ENCODE peak calls at places on chromosomes 2 and 18, in four cellular contexts. One of them, this sample, is unnamed.
A peak's percentile ranks its signal among the peaks of the same experiment; 100 is the strongest.

GRCh38 chr2:45137941-45138695 is 128.9 kb upstream of the SIX2 start:
- DNase-seq in fibroblast of lung: no peak
- DNase-seq in MM.1S: no peak
- DNase-seq in PC-9: no peak
- DNase-seq in this sample: no peak

GRCh38 chr2:159989249-159989648 is 73.2 kb downstream of the PLA2R1 start:
- DNase-seq in fibroblast of lung: no peak
- DNase-seq in MM.1S: no peak
- DNase-seq in PC-9: no peak
- DNase-seq in this sample: peak; percentile 54

GRCh38 chr2:136025057-136025973 is 39.9 kb upstream of the DARS1 start:
- DNase-seq in fibroblast of lung: peak; percentile 86
- DNase-seq in MM.1S: no peak
- DNase-seq in PC-9: no peak
- DNase-seq in this sample: peak; percentile 96

GRCh38 chr2:85704800-85705679 is 10.9 kb downstream of the GNLY start:
- DNase-seq in fibroblast of lung: peak; percentile 56
- DNase-seq in MM.1S: peak; percentile 45
- DNase-seq in PC-9: no peak
- DNase-seq in this sample: no peak

GRCh38 chr2:97673915-97674283 is 4.4 kb downstream of the C2orf92 start:
- DNase-seq in fibroblast of lung: no peak
- DNase-seq in MM.1S: no peak
- DNase-seq in PC-9: no peak
- DNase-seq in this sample: no peak

GRCh38 chr2:25559148-25559547 is 114.2 kb downstream of the DTNB start:
- DNase-seq in fibroblast of lung: no peak
- DNase-seq in MM.1S: no peak
- DNase-seq in PC-9: no peak
- DNase-seq in this sample: no peak

GRCh38 chr2:219962801-219963200 is 335.4 kb downstream of the SLC4A3 start:
- DNase-seq in fibroblast of lung: no peak
- DNase-seq in MM.1S: no peak
- DNase-seq in PC-9: no peak
- DNase-seq in this sample: no peak

GRCh38 chr2:12556762-12557161 is 160.0 kb upstream of the TRIB2 start:
- DNase-seq in fibroblast of lung: peak; percentile 82
- DNase-seq in MM.1S: no peak
- DNase-seq in PC-9: no peak
- DNase-seq in this sample: no peak

GRCh38 chr2:167335627-167336026 is 447.3 kb downstream of the XIRP2 start:
- DNase-seq in fibroblast of lung: peak; percentile 78
- DNase-seq in MM.1S: no peak
- DNase-seq in PC-9: no peak
- DNase-seq in this sample: no peak

GRCh38 chr18:27668126-27668525 is 483.0 kb upstream of the CHST9 start:
- DNase-seq in fibroblast of lung: peak; percentile 61
- DNase-seq in MM.1S: no peak
- DNase-seq in PC-9: no peak
- DNase-seq in this sample: no peak

GRCh38 chr18:22167091-22167470 is 2.3 kb upstream of the GATA6 start:
- DNase-seq in fibroblast of lung: no peak
- DNase-seq in MM.1S: no peak
- DNase-seq in PC-9: no peak
- DNase-seq in this sample: no peak
- TF ChIP-seq EZH2 in fibroblast of lung: peak; percentile 68
- TF ChIP-seq EZH2 in MM.1S: no peak
- TF ChIP-seq EZH2 in PC-9: no peak
- TF ChIP-seq EZH2 in this sample: no peak

GRCh38 chr2:88003074-88003755 is 13.1 kb downstream of the RNU2-63P start:
- DNase-seq in fibroblast of lung: peak; percentile 20
- DNase-seq in MM.1S: no peak
- DNase-seq in PC-9: no peak
- DNase-seq in this sample: peak; percentile 73

GRCh38 chr2:88005776-88006175 is 10.6 kb downstream of the RNU2-63P start:
- DNase-seq in fibroblast of lung: no peak
- DNase-seq in MM.1S: no peak
- DNase-seq in PC-9: no peak
- DNase-seq in this sample: no peak

GRCh38 chr2:87996570-87996969 is 19.8 kb downstream of the RNU2-63P start:
- DNase-seq in fibroblast of lung: no peak
- DNase-seq in MM.1S: no peak
- DNase-seq in PC-9: no peak
- DNase-seq in this sample: no peak

GRCh38 chr2:88006912-88007439 is 9.4 kb downstream of the RNU2-63P start:
- DNase-seq in fibroblast of lung: no peak
- DNase-seq in MM.1S: no peak
- DNase-seq in PC-9: no peak
- DNase-seq in this sample: peak; percentile 70

DNA sequence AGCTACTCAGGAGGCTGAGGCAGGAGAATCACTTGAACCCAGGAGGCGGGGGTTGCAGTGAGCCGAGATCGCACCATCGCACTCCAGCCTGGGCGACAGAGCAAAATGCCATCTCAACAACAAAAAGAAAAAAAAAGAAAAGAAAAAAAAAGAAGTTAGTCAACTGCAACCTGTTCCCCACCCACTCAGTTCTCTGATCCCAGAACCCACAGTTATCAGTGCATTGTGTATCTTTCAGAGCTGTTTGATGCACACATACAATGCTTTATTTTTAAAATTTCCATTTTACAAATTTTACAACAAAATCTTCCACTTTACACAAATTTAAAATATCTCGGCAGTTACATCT is 14.0 kb downstream of the RNU2-63P start:
- DNase-seq in fibroblast of lung: no peak
- DNase-seq in MM.1S: no peak
- DNase-seq in PC-9: no peak
- DNase-seq in this sample: no peak
- H2AFZ ChIP-seq in fibroblast of lung: no peak overlapping the region
- H2AFZ ChIP-seq in MM.1S: no peak overlapping the region
- H2AFZ ChIP-seq in PC-9: no peak overlapping the region
- H2AFZ ChIP-seq in this sample: peak overlapping the region; percentile 86

DNA sequence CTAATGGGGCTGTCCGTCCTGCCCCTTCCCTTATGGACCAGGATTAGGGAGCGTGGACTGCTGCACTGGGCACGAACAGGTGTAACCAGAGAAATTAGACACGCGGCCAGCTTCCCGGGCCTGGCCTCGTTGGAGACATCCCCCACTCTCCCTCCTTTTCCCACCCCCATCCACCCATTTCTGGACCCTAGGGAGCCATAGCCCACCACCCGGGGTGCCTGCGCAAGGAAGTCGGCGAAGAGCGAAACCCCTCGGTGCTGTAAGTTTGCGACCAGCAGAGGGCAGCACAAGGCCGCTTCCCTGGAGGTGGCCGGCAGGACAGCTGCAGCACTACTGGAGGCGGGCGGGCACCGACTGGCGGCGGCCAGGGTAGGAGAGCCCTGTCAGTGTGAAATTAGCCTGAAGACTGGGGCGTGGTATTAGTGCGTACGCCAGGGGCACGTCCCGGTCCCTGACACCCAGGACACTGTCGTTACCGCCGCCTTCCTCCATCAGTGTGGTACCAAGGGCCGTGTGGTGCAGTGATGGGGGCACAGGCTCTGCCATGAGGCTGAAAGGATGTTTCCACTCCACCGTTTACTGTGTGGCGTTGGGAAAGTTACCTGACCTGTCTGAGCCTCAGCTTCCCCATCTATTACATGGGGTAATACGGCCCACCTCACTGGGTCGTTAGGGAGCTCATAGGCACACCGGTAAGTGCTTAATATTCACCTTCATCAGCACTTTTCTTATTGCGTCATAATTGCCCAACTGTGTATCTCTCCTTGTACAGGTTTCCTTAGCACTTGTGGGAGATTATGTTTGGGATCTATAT is 36.0 kb upstream of the CD207 start:
- DNase-seq in fibroblast of lung: peak; percentile 55
- DNase-seq in MM.1S: peak; percentile 76
- DNase-seq in PC-9: peak; percentile 61
- DNase-seq in this sample: peak; percentile 89
- TF ChIP-seq EZH2 in fibroblast of lung: no peak
- TF ChIP-seq EZH2 in MM.1S: no peak
- TF ChIP-seq EZH2 in PC-9: no peak
- TF ChIP-seq EZH2 in this sample: no peak

DNA sequence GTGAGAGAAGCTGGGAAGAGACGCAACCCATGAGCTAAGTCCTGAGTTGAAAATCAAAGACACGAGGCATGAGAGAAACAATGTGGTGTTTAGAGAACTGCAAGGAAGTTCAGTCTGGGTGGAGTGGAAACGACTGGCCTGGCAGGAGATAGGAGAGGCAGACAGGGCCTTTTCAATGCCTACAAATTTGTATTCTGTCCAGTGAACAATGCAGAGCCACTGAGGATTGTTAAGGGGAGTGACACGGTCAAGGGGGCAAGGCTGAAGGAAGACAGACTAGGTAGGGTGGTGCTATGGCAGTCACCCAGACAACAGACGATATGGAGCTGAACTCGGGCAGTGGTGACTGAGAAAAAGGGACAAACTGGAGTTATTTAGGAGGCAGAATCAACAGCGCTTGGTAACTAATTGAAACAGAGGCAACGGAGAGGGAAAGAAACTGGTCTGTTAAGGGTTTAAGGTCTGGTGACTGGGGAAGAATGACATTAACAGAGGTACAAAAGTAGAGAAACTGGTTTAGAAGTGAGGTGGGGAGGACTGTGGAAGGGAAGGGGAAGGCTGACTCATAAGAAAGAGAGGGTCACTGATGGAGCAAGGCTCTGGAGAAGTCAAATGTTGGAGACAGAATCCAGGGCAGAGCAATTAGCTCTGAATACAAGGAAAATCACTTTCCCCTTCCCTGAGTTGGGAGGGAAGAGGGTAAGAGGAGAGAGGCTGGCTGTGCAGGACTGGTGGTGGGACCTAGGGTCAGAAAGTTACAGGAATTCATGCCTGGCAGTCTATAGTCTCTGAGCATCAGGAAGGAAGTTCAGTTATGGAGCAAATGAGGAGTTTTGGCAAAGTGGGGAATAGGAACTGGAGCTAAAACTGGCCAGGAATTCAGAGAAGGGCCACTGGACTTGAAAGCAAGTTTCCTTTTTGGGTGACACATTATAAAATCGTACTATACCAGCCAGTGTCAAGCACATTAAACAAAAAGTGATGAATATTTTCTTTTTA is 63.4 kb upstream of the CHRNA1 start:
- DNase-seq in fibroblast of lung: peak; percentile 61
- DNase-seq in MM.1S: no peak
- DNase-seq in PC-9: peak; percentile 91
- DNase-seq in this sample: peak; percentile 42
- H2AFZ ChIP-seq in fibroblast of lung: no peak overlapping the region
- H2AFZ ChIP-seq in MM.1S: no peak overlapping the region
- H2AFZ ChIP-seq in PC-9: peak overlapping the region; percentile 79
- H2AFZ ChIP-seq in this sample: no peak overlapping the region

DNA sequence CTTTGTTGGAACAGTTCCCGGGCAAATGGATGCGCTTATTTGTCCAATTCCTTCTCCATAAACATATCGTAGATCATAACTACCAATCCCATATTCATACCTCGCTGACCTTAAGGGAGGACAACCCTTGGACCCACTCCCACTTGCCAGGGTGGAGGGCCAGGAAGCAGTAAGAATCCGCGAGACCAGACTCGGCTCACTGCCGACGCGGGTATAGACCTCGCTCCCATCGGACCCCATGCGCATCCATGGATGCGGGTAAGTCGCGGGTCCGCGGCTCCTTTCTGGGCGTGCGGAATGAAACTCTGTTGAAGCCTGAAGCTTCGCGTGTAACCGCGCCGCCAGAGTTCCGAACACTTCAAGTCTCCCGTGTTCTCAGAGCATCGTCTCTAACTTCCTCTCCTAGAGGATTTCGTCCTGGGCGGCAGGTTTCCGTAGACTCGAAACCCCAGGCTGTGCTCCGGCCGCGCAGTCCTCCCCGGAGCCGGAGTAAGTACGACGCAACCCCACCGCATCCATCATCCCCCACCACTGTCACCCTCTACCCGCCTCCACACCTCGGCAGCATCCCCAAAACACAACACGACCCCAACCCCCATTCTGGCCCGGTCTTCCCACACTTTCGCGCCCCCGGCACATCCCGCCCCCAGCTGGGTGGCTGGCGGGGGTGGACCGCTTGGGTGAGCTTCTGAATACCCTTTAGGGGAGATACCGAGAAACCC is 1.0 kb downstream of the DSC3 start:
- DNase-seq in fibroblast of lung: peak; percentile 11
- DNase-seq in MM.1S: no peak
- DNase-seq in PC-9: no peak
- DNase-seq in this sample: peak; percentile 56
- TF ChIP-seq EZH2 in fibroblast of lung: no peak
- TF ChIP-seq EZH2 in MM.1S: no peak
- TF ChIP-seq EZH2 in PC-9: no peak
- TF ChIP-seq EZH2 in this sample: peak; percentile 92